ENCODE peak calls at places on chromosomes 1 and 21, in six cellular contexts. I, Y, V, Z, Q and B are unnamed samples.

GRCh38 chr1:25729774-25730173 is 70.2 kb upstream of the SELENON start:
- DNase-seq in V (no peak), I (no peak), Q (no peak), Y (no peak), Z (no peak), B (no peak)

GRCh38 chr1:150233359-150234308 is 2.3 kb downstream of the ANP32E start:
- DNase-seq in Z (peak), Y (peak), V (no peak), Q (no peak), I (peak), B (no peak)

GRCh38 chr21:33939224-33939623 is 23.6 kb upstream of the ATP5PO start:
- DNase-seq in I (no peak), Y (peak), Z (no peak), Q (no peak), V (no peak), B (no peak)

GRCh38 chr21:31185663-31186062 is 147.4 kb upstream of the KRTAP19-8 start:
- DNase-seq in Y (no peak), I (no peak), Z (no peak), Q (no peak), V (no peak), B (no peak)

GRCh38 chr21:46033410-46034404 is 52.1 kb downstream of the COL6A1 start:
- DNase-seq in V (no peak), I (no peak), Y (peak), Z (no peak), Q (no peak), B (no peak)

GRCh38 chr1:12097321-12097720 is 34.2 kb downstream of the TNFRSF8 start:
- DNase-seq in Z (peak), Q (no peak), V (no peak), I (peak), Y (no peak), B (no peak)

GRCh38 chr1:229570891-229571516 is 12.5 kb upstream of the ABCB10 start:
- DNase-seq in Z (no peak), V (no peak), I (no peak), Q (no peak), Y (no peak), B (peak)

GRCh38 chr21:34887729-34888568 is 161.2 kb downstream of the RUNX1 start:
- DNase-seq in Z (peak), I (peak), V (no peak), Q (peak), Y (peak), B (peak)

GRCh38 chr21:16007933-16008332 is 278.2 kb downstream of the USP25 start:
- DNase-seq in V (no peak), I (no peak), Z (no peak), Q (no peak), Y (peak), B (no peak)

GRCh38 chr1:91511386-91511785 is 10.7 kb downstream of the CDC7 start:
- DNase-seq in Y (peak), V (no peak), Q (no peak), I (peak), Z (peak), B (no peak)

GRCh38 chr21:14751011-14751410 is 204.9 kb upstream of the SAMSN1 start:
- DNase-seq in V (no peak), Y (no peak), Z (no peak), I (no peak), Q (no peak), B (no peak)

GRCh38 chr1:91078859-91079258 is 57.0 kb upstream of the ZNF644 start:
- DNase-seq in Y (no peak), Z (no peak), Q (no peak), V (no peak), I (no peak), B (no peak)